ENCODE peak calls at places on chromosomes 4 and X, in five cellular contexts. T is HepG2, E is K562, M is GM12878, R is H1. O is an unnamed sample.

GRCh38 chr4:124060261-124060918 is 652.1 kb downstream of the ANKRD50 start:
- DNase-seq in T (no peak), E (no peak), M (peak; percentile 1), R (no peak), O (no peak)

GRCh38 chr4:72875545-72875944 is 194.0 kb downstream of the COX18 start:
- DNase-seq in T (no peak), E (no peak), M (no peak), R (no peak), O (no peak)

GRCh38 chrX:13396887-13397286 is 77.0 kb upstream of the ATXN3L start:
- DNase-seq in T (no peak), E (no peak), M (no peak), R (no peak), O (no peak)

GRCh38 chr4:163681208-163681821 is 186.8 kb downstream of the TMA16 start:
- DNase-seq in T (peak; percentile 35), E (peak; percentile 46), M (no peak), R (no peak), O (no peak)

GRCh38 chr4:48254381-48255072 is 15.1 kb downstream of the TEC start:
- DNase-seq in T (no peak), E (peak; percentile 52), M (no peak), R (no peak), O (no peak)

GRCh38 chr4:113845138-113845537 is 83.6 kb upstream of the CAMK2D start:
- DNase-seq in T (no peak), E (no peak), M (no peak), R (no peak), O (no peak)

GRCh38 chr4:8591626-8592365 is 769 bp upstream of the CPZ start:
- DNase-seq in T (no peak), E (no peak), M (no peak), R (no peak), O (no peak)

GRCh38 chrX:52346462-52347165 is 22.2 kb upstream of the XAGE2 start:
- DNase-seq in T (no peak), E (peak; percentile 28), M (no peak), R (no peak), O (no peak)

DNA sequence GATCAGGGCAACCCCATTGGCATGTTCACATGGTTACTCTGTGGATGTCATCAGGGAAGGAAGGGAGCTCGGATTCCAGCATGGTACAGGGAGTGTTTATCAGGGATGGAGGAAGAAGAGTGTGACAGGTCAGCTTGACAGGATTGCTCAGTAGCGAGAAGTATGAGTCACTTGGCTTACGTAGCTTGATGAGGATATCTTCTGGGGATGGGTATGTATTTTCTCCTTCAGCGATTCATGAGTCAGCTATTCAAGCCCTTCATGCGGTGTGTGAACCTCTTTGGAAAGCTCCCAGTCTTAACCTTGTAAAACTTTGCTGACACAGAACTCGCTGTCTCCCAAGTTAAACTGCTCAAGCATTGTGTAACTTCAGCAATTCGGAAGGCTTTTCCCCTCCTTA is 275.4 kb downstream of the ARHGAP10 start:
- DNase-seq in T (no peak), E (peak; percentile 24), M (no peak), R (no peak), O (no peak)
- TF ChIP-seq USF2 in T (no peak), E (no peak), M (no peak), R (no peak), O (no peak)

GRCh38 chr4:65559270-65559669 is 111.0 kb downstream of the EPHA5 start:
- DNase-seq in T (no peak), E (no peak), M (no peak), R (no peak), O (peak; percentile 13)
- TF ChIP-seq CREB1 in T (no peak), E (no peak), M (no peak), R (no peak), O (no peak)

GRCh38 chrX:109914114-109914849 is 88.6 kb upstream of the TMEM164 start:
- DNase-seq in T (no peak), E (no peak), M (no peak), R (no peak), O (no peak)

GRCh38 chrX:109911046-109911445 is 91.9 kb upstream of the TMEM164 start:
- DNase-seq in T (no peak), E (no peak), M (no peak), R (no peak), O (no peak)
- TF ChIP-seq USF2 in T (no peak), E (no peak), M (no peak), R (no peak), O (no peak)

DNA sequence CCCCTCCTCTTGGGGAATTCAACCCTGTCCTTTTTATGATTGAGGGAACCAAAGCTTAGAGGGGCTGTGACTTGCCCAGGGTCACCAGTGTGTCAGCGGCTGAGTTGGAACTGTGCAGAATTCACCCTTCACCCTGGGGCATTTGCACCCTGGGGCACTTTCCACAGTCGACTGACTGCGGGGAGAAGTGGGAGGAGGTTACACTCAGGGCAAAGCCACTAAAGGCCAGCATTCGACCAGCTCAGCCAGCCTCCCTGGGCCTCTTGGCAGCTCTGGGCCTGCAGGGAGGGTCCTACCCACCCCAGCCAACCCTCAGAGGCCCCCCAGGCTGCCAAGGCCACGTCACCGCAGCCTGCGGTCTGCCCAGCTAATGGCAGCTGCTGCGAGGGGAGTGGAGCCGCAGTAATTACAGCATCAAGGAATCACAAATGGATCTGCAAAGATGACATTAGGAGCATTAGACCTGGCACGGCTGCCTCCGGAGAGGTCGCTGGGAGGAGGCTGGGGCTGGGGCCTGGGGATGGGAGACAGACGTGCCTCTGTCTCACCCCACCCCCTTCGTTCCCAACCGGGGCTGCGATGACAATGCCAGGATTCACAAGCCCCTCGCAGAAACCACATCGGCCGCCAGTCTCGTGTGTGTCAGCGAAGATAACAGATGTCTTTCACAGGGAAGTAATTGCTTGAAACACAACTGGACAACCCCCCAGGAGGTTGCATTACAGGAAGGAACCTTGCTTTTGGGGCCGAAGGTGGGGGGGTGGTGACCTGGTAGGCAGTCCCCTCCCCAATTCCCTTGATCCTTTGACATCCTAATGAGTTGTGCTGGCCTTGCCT is 367.7 kb downstream of the BCOR start:
- DNase-seq in T (no peak), E (peak; percentile 71), M (no peak), R (no peak), O (peak; percentile 21)
- TF ChIP-seq CREB1 in T (no peak), E (no peak), M (no peak), R (no peak), O (no peak)

O was measured in WTC11.